ENCODE peak calls at places on chromosome 10, in seven cellular contexts. One of them, this sample, is unnamed.

GRCh38 chr10:73873843-73874215 is 526 bp downstream of the CAMK2G start:
- DNase-seq in D721Med: no peak
- DNase-seq in astrocyte of the spinal cord: no peak
- DNase-seq in astrocyte: no peak
- DNase-seq in hepatocyte: no peak
- DNase-seq in activated naive CD8-positive, alpha-beta T cell treated with anti-CD3 and anti-CD28 coated beads, Interleukin-2, amount 50 U/mL, for 24 hours: no peak
- DNase-seq in NCI-H1694: no peak
- DNase-seq in this sample: no peak

GRCh38 chr10:339038-339391 is 203.8 kb downstream of the ZMYND11 start:
- DNase-seq in NCI-H1694: no peak
- DNase-seq in astrocyte: no peak
- DNase-seq in astrocyte of the spinal cord: peak
- DNase-seq in D721Med: no peak
- DNase-seq in activated naive CD8-positive, alpha-beta T cell treated with anti-CD3 and anti-CD28 coated beads, Interleukin-2, amount 50 U/mL, for 24 hours: no peak
- DNase-seq in hepatocyte: no peak
- DNase-seq in this sample: peak

GRCh38 chr10:103479135-103479534 is at the start of gene CALHM3:
- DNase-seq in D721Med: no peak
- DNase-seq in astrocyte of the spinal cord: no peak
- DNase-seq in astrocyte: no peak
- DNase-seq in NCI-H1694: no peak
- DNase-seq in activated naive CD8-positive, alpha-beta T cell treated with anti-CD3 and anti-CD28 coated beads, Interleukin-2, amount 50 U/mL, for 24 hours: no peak
- DNase-seq in hepatocyte: no peak
- DNase-seq in this sample: no peak

GRCh38 chr10:100968839-100969174 is 497 bp upstream of the SEMA4G start:
- DNase-seq in astrocyte of the spinal cord: no peak
- DNase-seq in activated naive CD8-positive, alpha-beta T cell treated with anti-CD3 and anti-CD28 coated beads, Interleukin-2, amount 50 U/mL, for 24 hours: no peak
- DNase-seq in hepatocyte: no peak
- DNase-seq in NCI-H1694: no peak
- DNase-seq in D721Med: no peak
- DNase-seq in astrocyte: no peak
- DNase-seq in this sample: no peak

GRCh38 chr10:103273026-103273425 is 3.9 kb upstream of the INA start:
- DNase-seq in hepatocyte: peak
- DNase-seq in astrocyte of the spinal cord: peak
- DNase-seq in activated naive CD8-positive, alpha-beta T cell treated with anti-CD3 and anti-CD28 coated beads, Interleukin-2, amount 50 U/mL, for 24 hours: no peak
- DNase-seq in NCI-H1694: no peak
- DNase-seq in D721Med: no peak
- DNase-seq in astrocyte: peak
- DNase-seq in this sample: peak

GRCh38 chr10:77164616-77165311 is 472.8 kb downstream of the KCNMA1 start:
- DNase-seq in astrocyte: peak
- DNase-seq in activated naive CD8-positive, alpha-beta T cell treated with anti-CD3 and anti-CD28 coated beads, Interleukin-2, amount 50 U/mL, for 24 hours: no peak
- DNase-seq in hepatocyte: no peak
- DNase-seq in astrocyte of the spinal cord: peak
- DNase-seq in D721Med: no peak
- DNase-seq in NCI-H1694: no peak
- DNase-seq in this sample: peak

GRCh38 chr10:114911801-114912479 is 26.1 kb upstream of the TRUB1 start:
- DNase-seq in astrocyte: no peak
- DNase-seq in NCI-H1694: no peak
- DNase-seq in hepatocyte: no peak
- DNase-seq in activated naive CD8-positive, alpha-beta T cell treated with anti-CD3 and anti-CD28 coated beads, Interleukin-2, amount 50 U/mL, for 24 hours: no peak
- DNase-seq in D721Med: no peak
- DNase-seq in astrocyte of the spinal cord: no peak
- DNase-seq in this sample: no peak

GRCh38 chr10:34996843-34997242 is 93.3 kb downstream of the CUL2 start:
- DNase-seq in NCI-H1694: no peak
- DNase-seq in D721Med: no peak
- DNase-seq in hepatocyte: no peak
- DNase-seq in astrocyte of the spinal cord: peak
- DNase-seq in astrocyte: peak
- DNase-seq in activated naive CD8-positive, alpha-beta T cell treated with anti-CD3 and anti-CD28 coated beads, Interleukin-2, amount 50 U/mL, for 24 hours: no peak
- DNase-seq in this sample: no peak

GRCh38 chr10:102460836-102461186 is 9.5 kb upstream of the C10orf95 start:
- DNase-seq in activated naive CD8-positive, alpha-beta T cell treated with anti-CD3 and anti-CD28 coated beads, Interleukin-2, amount 50 U/mL, for 24 hours: no peak
- DNase-seq in D721Med: no peak
- DNase-seq in NCI-H1694: no peak
- DNase-seq in astrocyte: no peak
- DNase-seq in astrocyte of the spinal cord: no peak
- DNase-seq in hepatocyte: no peak
- DNase-seq in this sample: no peak

GRCh38 chr10:78690354-78691111 is 378.2 kb upstream of the ZMIZ1 start:
- DNase-seq in astrocyte of the spinal cord: no peak
- DNase-seq in NCI-H1694: no peak
- DNase-seq in activated naive CD8-positive, alpha-beta T cell treated with anti-CD3 and anti-CD28 coated beads, Interleukin-2, amount 50 U/mL, for 24 hours: no peak
- DNase-seq in hepatocyte: no peak
- DNase-seq in D721Med: no peak
- DNase-seq in astrocyte: no peak
- DNase-seq in this sample: no peak

GRCh38 chr10:114328278-114328812 is 76.0 kb downstream of the AFAP1L2 start:
- DNase-seq in D721Med: no peak
- DNase-seq in activated naive CD8-positive, alpha-beta T cell treated with anti-CD3 and anti-CD28 coated beads, Interleukin-2, amount 50 U/mL, for 24 hours: no peak
- DNase-seq in NCI-H1694: no peak
- DNase-seq in astrocyte of the spinal cord: no peak
- DNase-seq in hepatocyte: no peak
- DNase-seq in astrocyte: no peak
- DNase-seq in this sample: no peak

GRCh38 chr10:11830836-11831519 is 7.8 kb downstream of the PROSER2 start:
- DNase-seq in astrocyte: peak
- DNase-seq in hepatocyte: peak
- DNase-seq in activated naive CD8-positive, alpha-beta T cell treated with anti-CD3 and anti-CD28 coated beads, Interleukin-2, amount 50 U/mL, for 24 hours: no peak
- DNase-seq in astrocyte of the spinal cord: no peak
- DNase-seq in D721Med: no peak
- DNase-seq in NCI-H1694: no peak
- DNase-seq in this sample: no peak

GRCh38 chr10:88999629-89000028 is 9.0 kb downstream of the FAS start:
- DNase-seq in D721Med: no peak
- DNase-seq in astrocyte of the spinal cord: no peak
- DNase-seq in astrocyte: no peak
- DNase-seq in hepatocyte: no peak
- DNase-seq in activated naive CD8-positive, alpha-beta T cell treated with anti-CD3 and anti-CD28 coated beads, Interleukin-2, amount 50 U/mL, for 24 hours: no peak
- DNase-seq in NCI-H1694: no peak
- DNase-seq in this sample: no peak

This sample was measured in ACHN.